ENCODE peak calls at places on chromosomes 2 and 18, in eight cellular contexts. H is astrocyte of the spinal cord, T is tibial nerve, Q is tibial artery, D is spleen, B is A549, G is AG10803, S is stomach. W is an unnamed sample.

GRCh38 chr2:214192711-214193110 is 218.1 kb upstream of the VWC2L start:
- DNase-seq in H (no peak), T (no peak), Q (no peak), D (no peak), B (no peak), G (peak; percentile 62), S (no peak), W (peak; percentile 9)

GRCh38 chr2:64485961-64486360 is 32.0 kb downstream of the LGALSL start:
- DNase-seq in H (no peak), T (no peak), Q (no peak), D (no peak), B (no peak), G (peak; percentile 55), S (no peak), W (peak; percentile 37)

GRCh38 chr2:42055573-42056514 is 8.0 kb downstream of the PKDCC start:
- DNase-seq in H (no peak), T (no peak), Q (no peak), D (peak; percentile 47), B (no peak), G (no peak), S (peak; percentile 62), W (no peak)

GRCh38 chr2:168687314-168687713 is 115.1 kb upstream of the NOSTRIN start:
- DNase-seq in H (peak; percentile 37), T (no peak), Q (no peak), D (no peak), B (no peak), G (peak; percentile 42), S (no peak), W (no peak)

GRCh38 chr2:105573910-105574655 is 170.6 kb upstream of the NCK2 start:
- DNase-seq in H (no peak), T (no peak), Q (no peak), D (no peak), B (no peak), G (no peak), S (no peak), W (no peak)

GRCh38 chr2:13005761-13006336 is 289.1 kb downstream of the TRIB2 start:
- DNase-seq in H (peak; percentile 51), T (no peak), Q (no peak), D (no peak), B (no peak), G (no peak), S (no peak), W (no peak)

GRCh38 chr2:224865016-224865415 is 148.9 kb upstream of the CCDC195 start:
- DNase-seq in H (peak; percentile 20), T (no peak), Q (no peak), D (no peak), B (no peak), G (peak; percentile 68), S (no peak), W (peak; percentile 60)

GRCh38 chr2:206798009-206798408 is 32.6 kb downstream of the FASTKD2 start:
- DNase-seq in H (no peak), T (no peak), Q (no peak), D (no peak), B (no peak), G (no peak), S (no peak), W (no peak)

GRCh38 chr2:130342020-130342532 is 621 bp upstream of the IMP4 start:
- DNase-seq in H (peak; percentile 97), T (peak; percentile 72), Q (peak; percentile 93), D (peak; percentile 95), B (peak; percentile 89), G (peak; percentile 93), S (peak; percentile 91), W (peak; percentile 97)

GRCh38 chr2:119490653-119491195 is 33.6 kb downstream of the SCTR start:
- DNase-seq in H (no peak), T (no peak), Q (no peak), D (no peak), B (no peak), G (no peak), S (no peak), W (no peak)

GRCh38 chr18:45416168-45416567 is 199.1 kb upstream of the SLC14A2 start:
- DNase-seq in H (peak; percentile 19), T (no peak), Q (no peak), D (no peak), B (no peak), G (no peak), S (no peak), W (no peak)

GRCh38 chr2:200600549-200601212 is 14.9 kb downstream of the AOX1 start:
- DNase-seq in H (peak; percentile 35), T (no peak), Q (no peak), D (no peak), B (no peak), G (no peak), S (no peak), W (no peak)

GRCh38 chr2:27218614-27219013 is 1.4 kb downstream of the CAD start:
- DNase-seq in H (no peak), T (no peak), Q (no peak), D (no peak), B (no peak), G (no peak), S (no peak), W (no peak)

GRCh38 chr2:195532628-195533271 is 124.3 kb upstream of the SLC39A10 start:
- DNase-seq in H (peak; percentile 60), T (no peak), Q (no peak), D (no peak), B (no peak), G (peak; percentile 47), S (no peak), W (peak; percentile 33)

GRCh38 chr2:40554665-40555294 is 102.9 kb upstream of the SLC8A1 start:
- DNase-seq in H (peak; percentile 50), T (peak; percentile 78), Q (peak; percentile 84), D (no peak), B (peak; percentile 6), G (peak; percentile 28), S (peak; percentile 68), W (peak; percentile 65)

GRCh38 chr2:240586919-240587800 is 626 bp downstream of the CAPN10 start:
- DNase-seq in H (no peak), T (no peak), Q (peak; percentile 37), D (peak; percentile 64), B (no peak), G (no peak), S (peak; percentile 51), W (no peak)

DNA sequence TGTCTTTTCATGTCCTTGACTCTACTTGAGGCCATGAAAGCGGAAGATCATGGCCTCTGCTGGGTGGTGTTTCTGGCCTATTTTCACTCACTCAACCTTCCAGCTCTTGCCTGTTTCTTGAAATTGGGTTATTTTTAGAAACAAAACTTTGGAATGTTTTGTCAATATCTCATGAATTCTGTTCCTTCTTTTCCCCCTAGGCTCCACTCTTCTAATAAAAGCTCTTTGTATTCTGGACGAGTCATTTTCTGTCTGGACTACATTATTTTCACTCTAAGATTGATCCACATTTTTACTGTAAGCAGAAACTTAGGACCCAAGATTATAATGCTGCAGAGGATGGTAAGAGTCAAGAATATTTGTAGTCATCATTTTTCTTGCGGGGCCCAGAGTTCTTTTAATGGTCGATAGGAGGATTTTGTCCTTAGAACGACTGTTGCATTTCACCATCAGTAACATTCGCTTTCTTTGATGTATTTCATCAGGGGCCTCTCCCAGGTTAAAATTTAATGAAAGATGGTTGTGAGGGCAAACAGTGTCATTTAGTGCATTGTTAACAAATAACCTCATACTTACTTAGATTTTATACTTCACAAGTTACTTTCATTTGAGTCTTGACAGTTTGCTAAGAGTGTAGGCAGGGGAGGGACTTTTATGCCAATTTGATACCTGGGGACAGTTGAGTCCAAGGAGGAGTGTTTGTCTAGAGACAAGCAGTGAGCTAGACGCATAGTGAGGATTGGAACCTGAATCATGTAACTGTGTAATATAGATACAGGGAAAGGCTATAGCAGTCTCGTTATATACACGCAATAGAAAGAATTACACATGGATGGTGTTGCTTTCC is 64.6 kb downstream of the TRPM8 start:
- DNase-seq in H (no peak), T (no peak), Q (no peak), D (no peak), B (no peak), G (no peak), S (no peak), W (no peak)
- H3K4me3 ChIP-seq in H (no peak overlapping the region), T (no peak overlapping the region), Q (no peak overlapping the region), D (no peak overlapping the region), B (no peak overlapping the region), G (no peak overlapping the region), S (no peak overlapping the region), W (no peak overlapping the region)

GRCh38 chr18:42029100-42029499 is 74.1 kb downstream of the PIK3C3 start:
- DNase-seq in H (no peak), T (no peak), Q (no peak), D (no peak), B (no peak), G (no peak), S (no peak), W (no peak)

GRCh38 chr18:42033137-42033810 is 78.2 kb downstream of the PIK3C3 start:
- DNase-seq in H (no peak), T (no peak), Q (no peak), D (no peak), B (no peak), G (no peak), S (no peak), W (no peak)

GRCh38 chr18:42032447-42032846 is 77.4 kb downstream of the PIK3C3 start:
- DNase-seq in H (no peak), T (no peak), Q (no peak), D (no peak), B (no peak), G (no peak), S (no peak), W (no peak)

GRCh38 chr18:42028232-42028832 is 73.3 kb downstream of the PIK3C3 start:
- DNase-seq in H (peak; percentile 45), T (no peak), Q (no peak), D (no peak), B (peak; percentile 7), G (peak; percentile 58), S (no peak), W (peak; percentile 68)

DNA sequence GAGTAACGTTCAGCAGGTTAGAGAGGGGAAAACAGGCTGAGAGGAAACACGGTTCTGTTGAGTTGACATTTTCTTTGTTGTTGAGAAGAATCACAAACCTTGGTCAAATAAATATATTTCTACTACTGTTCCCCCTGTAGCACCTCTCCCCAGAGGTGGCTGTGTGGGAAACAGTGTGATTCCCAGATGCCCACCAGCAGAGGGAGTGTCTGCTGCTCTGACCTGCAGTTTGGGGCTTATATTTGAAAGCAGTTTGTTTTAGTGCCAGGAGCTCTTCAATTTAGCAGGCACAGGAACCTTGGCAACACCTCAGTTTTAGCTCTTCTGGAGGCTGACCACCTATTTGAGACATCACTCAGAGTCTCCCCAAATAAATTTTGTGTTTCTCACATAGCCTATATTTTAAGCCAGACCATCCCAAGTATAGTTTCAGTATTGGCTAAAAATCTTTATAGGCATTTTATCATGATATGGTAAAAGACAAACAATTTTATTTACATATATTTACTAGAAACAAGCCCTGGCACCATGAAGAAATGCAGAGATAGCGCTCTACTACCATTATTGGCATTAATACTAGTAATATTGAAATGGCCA is 75.7 kb downstream of the PIK3C3 start:
- DNase-seq in H (peak; percentile 18), T (no peak), Q (no peak), D (no peak), B (peak; percentile 24), G (peak; percentile 24), S (no peak), W (no peak)
- TF ChIP-seq CTCF in H (peak; percentile 87), T (peak; percentile 20), Q (no peak), D (no peak), B (peak; percentile 40), G (peak; percentile 67), S (no peak), W (peak; percentile 80)

GRCh38 chr18:58438984-58439311 is 189.9 kb downstream of the ALPK2 start:
- DNase-seq in H (no peak), T (no peak), Q (no peak), D (no peak), B (no peak), G (no peak), S (no peak), W (no peak)
- H3K4me3 ChIP-seq in H (no peak overlapping the region), T (peak overlapping the region; percentile 36), Q (no peak overlapping the region), D (peak overlapping the region; percentile 34), B (no peak overlapping the region), G (peak overlapping the region; percentile 42), S (peak overlapping the region; percentile 20), W (peak overlapping the region; percentile 16)

GRCh38 chr2:164954954-164955701 is at the start of gene SLC38A11:
- DNase-seq in H (no peak), T (no peak), Q (no peak), D (peak; percentile 82), B (no peak), G (peak; percentile 5), S (peak; percentile 42), W (no peak)
- TF ChIP-seq CTCF in H (peak; percentile 21), T (no peak), Q (no peak), D (no peak), B (no peak), G (peak; percentile 17), S (no peak), W (no peak)

W was measured in foreskin fibroblast.